ENCODE peak calls at places on chromosomes 4 and X, in nine cellular contexts. One of them, this sample, is unnamed.

GRCh38 chr4:181959121-181959520 is 284.1 kb upstream of the TENM3 start:
- DNase-seq in choroid plexus epithelial cell: peak
- DNase-seq in lower leg skin: no peak
- DNase-seq in CD8-positive, alpha-beta T cell: no peak
- DNase-seq in neural progenitor cell: no peak
- DNase-seq in colonic mucosa: no peak
- DNase-seq in cardiac fibroblast: peak
- DNase-seq in GM06990: no peak
- DNase-seq in transverse colon: no peak
- DNase-seq in this sample: no peak

GRCh38 chrX:136652822-136653723 is 5.1 kb downstream of the CD40LG start:
- DNase-seq in choroid plexus epithelial cell: peak
- DNase-seq in lower leg skin: no peak
- DNase-seq in CD8-positive, alpha-beta T cell: no peak
- DNase-seq in neural progenitor cell: no peak
- DNase-seq in colonic mucosa: no peak
- DNase-seq in cardiac fibroblast: peak
- DNase-seq in GM06990: no peak
- DNase-seq in transverse colon: no peak
- DNase-seq in this sample: no peak

GRCh38 chr4:165873298-165874071 is 448 bp downstream of the TLL1 start:
- DNase-seq in choroid plexus epithelial cell: no peak
- DNase-seq in lower leg skin: peak
- DNase-seq in CD8-positive, alpha-beta T cell: no peak
- DNase-seq in neural progenitor cell: peak
- DNase-seq in colonic mucosa: peak
- DNase-seq in cardiac fibroblast: peak
- DNase-seq in GM06990: peak
- DNase-seq in transverse colon: no peak
- DNase-seq in this sample: peak

GRCh38 chr4:7766661-7767345 is 172.9 kb downstream of the AFAP1 start:
- DNase-seq in choroid plexus epithelial cell: no peak
- DNase-seq in lower leg skin: no peak
- DNase-seq in CD8-positive, alpha-beta T cell: no peak
- DNase-seq in neural progenitor cell: no peak
- DNase-seq in colonic mucosa: no peak
- DNase-seq in cardiac fibroblast: no peak
- DNase-seq in GM06990: no peak
- DNase-seq in transverse colon: no peak
- DNase-seq in this sample: no peak

GRCh38 chr4:2792711-2793577 is at the start of gene SH3BP2:
- DNase-seq in choroid plexus epithelial cell: peak
- DNase-seq in lower leg skin: peak
- DNase-seq in CD8-positive, alpha-beta T cell: peak
- DNase-seq in neural progenitor cell: peak
- DNase-seq in colonic mucosa: peak
- DNase-seq in cardiac fibroblast: peak
- DNase-seq in GM06990: peak
- DNase-seq in transverse colon: peak
- DNase-seq in this sample: peak

GRCh38 chr4:1072830-1073446 is 40.4 kb downstream of the RNF212 start:
- DNase-seq in choroid plexus epithelial cell: peak
- DNase-seq in lower leg skin: no peak
- DNase-seq in CD8-positive, alpha-beta T cell: peak
- DNase-seq in neural progenitor cell: peak
- DNase-seq in colonic mucosa: peak
- DNase-seq in cardiac fibroblast: peak
- DNase-seq in GM06990: no peak
- DNase-seq in transverse colon: peak
- DNase-seq in this sample: peak

GRCh38 chr4:26992657-26993361 is 132.2 kb downstream of the STIM2 start:
- DNase-seq in choroid plexus epithelial cell: peak
- DNase-seq in lower leg skin: no peak
- DNase-seq in CD8-positive, alpha-beta T cell: no peak
- DNase-seq in neural progenitor cell: no peak
- DNase-seq in colonic mucosa: no peak
- DNase-seq in cardiac fibroblast: peak
- DNase-seq in GM06990: peak
- DNase-seq in transverse colon: no peak
- DNase-seq in this sample: peak

GRCh38 chr4:306551-306961 is 1.3 kb upstream of the ZNF732 start:
- DNase-seq in choroid plexus epithelial cell: no peak
- DNase-seq in lower leg skin: no peak
- DNase-seq in CD8-positive, alpha-beta T cell: no peak
- DNase-seq in neural progenitor cell: no peak
- DNase-seq in colonic mucosa: no peak
- DNase-seq in cardiac fibroblast: no peak
- DNase-seq in GM06990: peak
- DNase-seq in transverse colon: no peak
- DNase-seq in this sample: peak

GRCh38 chr4:48470570-48470969 is 12.6 kb upstream of the SLC10A4 start:
- DNase-seq in choroid plexus epithelial cell: no peak
- DNase-seq in lower leg skin: no peak
- DNase-seq in CD8-positive, alpha-beta T cell: no peak
- DNase-seq in neural progenitor cell: no peak
- DNase-seq in colonic mucosa: no peak
- DNase-seq in cardiac fibroblast: no peak
- DNase-seq in GM06990: no peak
- DNase-seq in transverse colon: no peak
- DNase-seq in this sample: no peak

GRCh38 chr4:182680196-182680771 is 236.9 kb downstream of the DCTD start:
- DNase-seq in choroid plexus epithelial cell: no peak
- DNase-seq in lower leg skin: no peak
- DNase-seq in CD8-positive, alpha-beta T cell: no peak
- DNase-seq in neural progenitor cell: peak
- DNase-seq in colonic mucosa: no peak
- DNase-seq in cardiac fibroblast: no peak
- DNase-seq in GM06990: no peak
- DNase-seq in transverse colon: no peak
- DNase-seq in this sample: no peak

GRCh38 chr4:103032575-103032974 is 13.1 kb upstream of the SLC9B1 start:
- DNase-seq in choroid plexus epithelial cell: peak
- DNase-seq in lower leg skin: no peak
- DNase-seq in CD8-positive, alpha-beta T cell: no peak
- DNase-seq in neural progenitor cell: peak
- DNase-seq in colonic mucosa: no peak
- DNase-seq in cardiac fibroblast: peak
- DNase-seq in GM06990: no peak
- DNase-seq in transverse colon: peak
- DNase-seq in this sample: no peak

GRCh38 chrX:150258463-150259430 is 104.4 kb upstream of the MAMLD1 start:
- DNase-seq in choroid plexus epithelial cell: peak
- DNase-seq in lower leg skin: peak
- DNase-seq in CD8-positive, alpha-beta T cell: no peak
- DNase-seq in neural progenitor cell: no peak
- DNase-seq in colonic mucosa: no peak
- DNase-seq in cardiac fibroblast: peak
- DNase-seq in GM06990: no peak
- DNase-seq in transverse colon: no peak
- DNase-seq in this sample: no peak

GRCh38 chr4:152606800-152607577 is 71.1 kb upstream of the FBXW7 start:
- DNase-seq in choroid plexus epithelial cell: no peak
- DNase-seq in lower leg skin: no peak
- DNase-seq in CD8-positive, alpha-beta T cell: no peak
- DNase-seq in neural progenitor cell: peak
- DNase-seq in colonic mucosa: no peak
- DNase-seq in cardiac fibroblast: no peak
- DNase-seq in GM06990: no peak
- DNase-seq in transverse colon: no peak
- DNase-seq in this sample: no peak

DNA sequence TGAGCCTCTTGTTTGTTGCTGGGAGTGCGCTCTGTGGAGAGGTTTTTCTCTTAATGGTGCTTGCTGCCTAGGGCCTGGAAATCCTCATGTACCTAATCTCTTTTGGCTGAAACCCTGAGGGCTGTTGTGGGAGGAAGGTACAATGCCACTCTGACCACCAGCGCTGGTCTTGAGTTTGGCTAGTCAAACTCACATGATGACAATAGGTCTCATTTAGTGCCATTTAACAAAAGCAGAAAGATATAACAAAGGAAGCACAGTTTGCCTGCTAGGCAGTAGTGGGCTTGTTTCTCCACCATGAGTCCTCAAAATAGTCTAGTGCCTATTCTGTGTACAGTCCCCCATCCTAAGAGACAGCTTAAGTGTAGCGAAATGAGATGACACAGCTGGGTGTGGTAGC is 111.3 kb downstream of the TSPAN7 start:
- DNase-seq in choroid plexus epithelial cell: no peak
- DNase-seq in lower leg skin: no peak
- DNase-seq in CD8-positive, alpha-beta T cell: no peak
- DNase-seq in neural progenitor cell: no peak
- DNase-seq in colonic mucosa: no peak
- DNase-seq in cardiac fibroblast: no peak
- DNase-seq in GM06990: no peak
- DNase-seq in transverse colon: no peak
- DNase-seq in this sample: no peak
- TF ChIP-seq CTCF in choroid plexus epithelial cell: no peak
- TF ChIP-seq CTCF in lower leg skin: no peak
- TF ChIP-seq CTCF in CD8-positive, alpha-beta T cell: no peak
- TF ChIP-seq CTCF in neural progenitor cell: no peak
- TF ChIP-seq CTCF in colonic mucosa: no peak
- TF ChIP-seq CTCF in cardiac fibroblast: no peak
- TF ChIP-seq CTCF in GM06990: no peak
- TF ChIP-seq CTCF in transverse colon: no peak
- TF ChIP-seq CTCF in this sample: no peak

DNA sequence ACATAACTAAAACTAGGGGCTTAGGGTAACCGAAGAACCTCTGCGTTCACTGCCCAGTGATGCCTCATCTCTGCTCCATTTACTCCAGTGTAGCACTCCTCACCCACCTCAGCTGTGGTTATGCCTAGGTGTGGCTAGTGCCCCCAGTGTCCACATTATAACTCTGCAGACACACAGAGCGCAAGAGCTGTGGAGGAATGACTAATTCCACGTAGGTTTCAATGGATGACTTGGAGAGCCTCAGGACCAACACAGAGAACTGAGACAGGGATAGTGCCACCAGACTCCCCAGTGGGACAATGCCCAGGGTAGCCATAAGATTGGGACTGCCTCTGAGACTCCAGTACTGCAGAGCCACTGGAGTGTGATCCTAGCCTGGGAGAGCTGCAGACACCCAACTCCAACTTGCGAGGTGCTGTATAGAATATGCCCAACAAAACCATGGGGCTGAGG is 542.4 kb upstream of the DIPK2B start:
- DNase-seq in choroid plexus epithelial cell: peak
- DNase-seq in lower leg skin: no peak
- DNase-seq in CD8-positive, alpha-beta T cell: no peak
- DNase-seq in neural progenitor cell: no peak
- DNase-seq in colonic mucosa: no peak
- DNase-seq in cardiac fibroblast: peak
- DNase-seq in GM06990: no peak
- DNase-seq in transverse colon: no peak
- DNase-seq in this sample: no peak
- TF ChIP-seq CTCF in choroid plexus epithelial cell: peak
- TF ChIP-seq CTCF in lower leg skin: no peak
- TF ChIP-seq CTCF in CD8-positive, alpha-beta T cell: no peak
- TF ChIP-seq CTCF in neural progenitor cell: no peak
- TF ChIP-seq CTCF in colonic mucosa: no peak
- TF ChIP-seq CTCF in cardiac fibroblast: peak
- TF ChIP-seq CTCF in GM06990: peak
- TF ChIP-seq CTCF in transverse colon: no peak
- TF ChIP-seq CTCF in this sample: peak

GRCh38 chrX:95057341-95057740 is 1383.3 kb downstream of the FAM133A start:
- DNase-seq in choroid plexus epithelial cell: peak
- DNase-seq in lower leg skin: no peak
- DNase-seq in CD8-positive, alpha-beta T cell: no peak
- DNase-seq in neural progenitor cell: no peak
- DNase-seq in colonic mucosa: no peak
- DNase-seq in cardiac fibroblast: peak
- DNase-seq in GM06990: no peak
- DNase-seq in transverse colon: no peak
- DNase-seq in this sample: no peak

GRCh38 chrX:95059909-95060308 is 1385.9 kb downstream of the FAM133A start:
- DNase-seq in choroid plexus epithelial cell: peak
- DNase-seq in lower leg skin: no peak
- DNase-seq in CD8-positive, alpha-beta T cell: no peak
- DNase-seq in neural progenitor cell: no peak
- DNase-seq in colonic mucosa: no peak
- DNase-seq in cardiac fibroblast: no peak
- DNase-seq in GM06990: no peak
- DNase-seq in transverse colon: no peak
- DNase-seq in this sample: no peak

GRCh38 chrX:95055991-95056390 is 1382.0 kb downstream of the FAM133A start:
- DNase-seq in choroid plexus epithelial cell: no peak
- DNase-seq in lower leg skin: no peak
- DNase-seq in CD8-positive, alpha-beta T cell: no peak
- DNase-seq in neural progenitor cell: no peak
- DNase-seq in colonic mucosa: no peak
- DNase-seq in cardiac fibroblast: no peak
- DNase-seq in GM06990: no peak
- DNase-seq in transverse colon: no peak
- DNase-seq in this sample: no peak

GRCh38 chrX:95058815-95059214 is 1384.8 kb downstream of the FAM133A start:
- DNase-seq in choroid plexus epithelial cell: peak
- DNase-seq in lower leg skin: no peak
- DNase-seq in CD8-positive, alpha-beta T cell: no peak
- DNase-seq in neural progenitor cell: no peak
- DNase-seq in colonic mucosa: no peak
- DNase-seq in cardiac fibroblast: peak
- DNase-seq in GM06990: no peak
- DNase-seq in transverse colon: no peak
- DNase-seq in this sample: no peak

DNA sequence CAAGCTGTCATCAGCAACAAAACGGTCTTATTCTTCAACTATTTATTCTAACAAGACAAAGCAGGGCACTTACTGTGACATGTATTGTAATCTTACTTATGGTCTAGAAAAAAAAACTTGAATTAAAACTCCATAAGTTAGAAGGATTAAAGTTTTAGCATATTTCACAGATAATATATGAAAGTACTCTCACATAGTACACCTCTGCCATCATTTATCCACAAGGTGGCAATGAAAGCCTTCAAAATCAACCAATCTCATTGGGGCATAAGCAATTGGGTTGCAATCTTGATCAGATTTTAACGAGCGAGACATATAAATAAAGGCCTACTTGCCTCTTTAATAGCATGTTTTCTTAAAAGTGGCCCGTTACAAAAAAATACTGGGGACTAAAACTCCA is 1382.9 kb downstream of the FAM133A start:
- DNase-seq in choroid plexus epithelial cell: peak
- DNase-seq in lower leg skin: no peak
- DNase-seq in CD8-positive, alpha-beta T cell: no peak
- DNase-seq in neural progenitor cell: peak
- DNase-seq in colonic mucosa: no peak
- DNase-seq in cardiac fibroblast: peak
- DNase-seq in GM06990: no peak
- DNase-seq in transverse colon: no peak
- DNase-seq in this sample: no peak
- TF ChIP-seq CTCF in choroid plexus epithelial cell: peak
- TF ChIP-seq CTCF in lower leg skin: no peak
- TF ChIP-seq CTCF in CD8-positive, alpha-beta T cell: no peak
- TF ChIP-seq CTCF in neural progenitor cell: peak
- TF ChIP-seq CTCF in colonic mucosa: no peak
- TF ChIP-seq CTCF in cardiac fibroblast: no peak
- TF ChIP-seq CTCF in GM06990: no peak
- TF ChIP-seq CTCF in transverse colon: no peak
- TF ChIP-seq CTCF in this sample: no peak

DNA sequence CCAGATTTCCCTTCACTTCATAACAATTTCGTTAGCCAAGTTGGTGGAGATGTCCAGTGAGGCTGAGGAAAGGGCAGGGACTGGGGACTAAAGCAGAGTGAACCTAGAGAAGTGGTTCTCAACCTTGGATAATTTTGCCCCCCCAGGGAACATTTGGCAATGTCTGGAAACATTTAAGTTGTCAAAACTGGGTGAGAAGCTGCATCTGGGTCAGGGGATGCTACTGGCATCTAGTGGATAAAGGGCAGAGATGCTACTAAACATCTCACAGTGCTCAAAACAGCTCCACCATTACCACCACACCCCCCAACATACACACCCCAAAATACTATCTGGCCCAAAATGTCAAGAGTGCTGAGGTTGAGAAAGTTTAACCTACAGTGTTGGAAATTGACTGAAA is 32.0 kb upstream of the FGF16 start:
- DNase-seq in choroid plexus epithelial cell: no peak
- DNase-seq in lower leg skin: no peak
- DNase-seq in CD8-positive, alpha-beta T cell: no peak
- DNase-seq in neural progenitor cell: peak
- DNase-seq in colonic mucosa: no peak
- DNase-seq in cardiac fibroblast: peak
- DNase-seq in GM06990: no peak
- DNase-seq in transverse colon: no peak
- DNase-seq in this sample: no peak
- TF ChIP-seq CTCF in choroid plexus epithelial cell: peak
- TF ChIP-seq CTCF in lower leg skin: no peak
- TF ChIP-seq CTCF in CD8-positive, alpha-beta T cell: no peak
- TF ChIP-seq CTCF in neural progenitor cell: peak
- TF ChIP-seq CTCF in colonic mucosa: no peak
- TF ChIP-seq CTCF in cardiac fibroblast: peak
- TF ChIP-seq CTCF in GM06990: no peak
- TF ChIP-seq CTCF in transverse colon: no peak
- TF ChIP-seq CTCF in this sample: no peak

This sample was measured in GM13977.